ENCODE peak calls at places on chromosome 10, in ten cellular contexts. One of them, this sample, is unnamed.

GRCh38 chr10:111161109-111161874 is 84.5 kb downstream of the ADRA2A start:
- DNase-seq in CD8-positive, alpha-beta T cell: no peak
- DNase-seq in ovary: no peak
- DNase-seq in prostate gland: no peak
- DNase-seq in CD8-positive, alpha-beta memory T cell: no peak
- DNase-seq in cardiac muscle cell: no peak
- DNase-seq in AG04450: no peak
- DNase-seq in fibroblast of lung: no peak
- DNase-seq in testis: no peak
- DNase-seq in transverse colon: no peak
- DNase-seq in this sample: no peak

GRCh38 chr10:78417425-78418370 is 384.0 kb downstream of the RPS24 start:
- DNase-seq in CD8-positive, alpha-beta T cell: no peak
- DNase-seq in ovary: no peak
- DNase-seq in prostate gland: no peak
- DNase-seq in CD8-positive, alpha-beta memory T cell: no peak
- DNase-seq in cardiac muscle cell: no peak
- DNase-seq in AG04450: no peak
- DNase-seq in fibroblast of lung: no peak
- DNase-seq in testis: no peak
- DNase-seq in transverse colon: no peak
- DNase-seq in this sample: no peak

GRCh38 chr10:102645388-102645740 is 1.1 kb downstream of the TRIM8 start:
- DNase-seq in CD8-positive, alpha-beta T cell: no peak
- DNase-seq in ovary: peak
- DNase-seq in prostate gland: peak
- DNase-seq in CD8-positive, alpha-beta memory T cell: peak
- DNase-seq in cardiac muscle cell: peak
- DNase-seq in AG04450: no peak
- DNase-seq in fibroblast of lung: peak
- DNase-seq in testis: peak
- DNase-seq in transverse colon: peak
- DNase-seq in this sample: peak

GRCh38 chr10:14219411-14219810 is 111.3 kb downstream of the FRMD4A start:
- DNase-seq in CD8-positive, alpha-beta T cell: no peak
- DNase-seq in ovary: no peak
- DNase-seq in prostate gland: no peak
- DNase-seq in CD8-positive, alpha-beta memory T cell: no peak
- DNase-seq in cardiac muscle cell: no peak
- DNase-seq in AG04450: no peak
- DNase-seq in fibroblast of lung: peak
- DNase-seq in testis: no peak
- DNase-seq in transverse colon: no peak
- DNase-seq in this sample: no peak

GRCh38 chr10:21526184-21526951 is 886 bp upstream of the SKIDA1 start:
- DNase-seq in CD8-positive, alpha-beta T cell: peak
- DNase-seq in ovary: peak
- DNase-seq in prostate gland: peak
- DNase-seq in CD8-positive, alpha-beta memory T cell: peak
- DNase-seq in cardiac muscle cell: peak
- DNase-seq in AG04450: no peak
- DNase-seq in fibroblast of lung: peak
- DNase-seq in testis: peak
- DNase-seq in transverse colon: peak
- DNase-seq in this sample: peak

GRCh38 chr10:15879663-15880062 is 19.4 kb upstream of the MINDY3 start:
- DNase-seq in CD8-positive, alpha-beta T cell: no peak
- DNase-seq in ovary: no peak
- DNase-seq in prostate gland: no peak
- DNase-seq in CD8-positive, alpha-beta memory T cell: no peak
- DNase-seq in cardiac muscle cell: no peak
- DNase-seq in AG04450: no peak
- DNase-seq in fibroblast of lung: no peak
- DNase-seq in testis: no peak
- DNase-seq in transverse colon: no peak
- DNase-seq in this sample: no peak

GRCh38 chr10:103845983-103846382 is 9.4 kb downstream of the SH3PXD2A start:
- DNase-seq in CD8-positive, alpha-beta T cell: no peak
- DNase-seq in ovary: no peak
- DNase-seq in prostate gland: no peak
- DNase-seq in CD8-positive, alpha-beta memory T cell: no peak
- DNase-seq in cardiac muscle cell: no peak
- DNase-seq in AG04450: no peak
- DNase-seq in fibroblast of lung: no peak
- DNase-seq in testis: no peak
- DNase-seq in transverse colon: peak
- DNase-seq in this sample: peak

GRCh38 chr10:4109469-4109868 is 324.5 kb upstream of the KLF6 start:
- DNase-seq in CD8-positive, alpha-beta T cell: no peak
- DNase-seq in ovary: no peak
- DNase-seq in prostate gland: no peak
- DNase-seq in CD8-positive, alpha-beta memory T cell: no peak
- DNase-seq in cardiac muscle cell: no peak
- DNase-seq in AG04450: no peak
- DNase-seq in fibroblast of lung: peak
- DNase-seq in testis: no peak
- DNase-seq in transverse colon: no peak
- DNase-seq in this sample: no peak

GRCh38 chr10:131487822-131488221 is 176.3 kb upstream of the TCERG1L start:
- DNase-seq in CD8-positive, alpha-beta T cell: no peak
- DNase-seq in ovary: no peak
- DNase-seq in prostate gland: no peak
- DNase-seq in CD8-positive, alpha-beta memory T cell: no peak
- DNase-seq in cardiac muscle cell: no peak
- DNase-seq in AG04450: no peak
- DNase-seq in fibroblast of lung: no peak
- DNase-seq in testis: no peak
- DNase-seq in transverse colon: no peak
- DNase-seq in this sample: no peak

GRCh38 chr10:68816796-68817412 is 10.4 kb upstream of the STOX1 start:
- DNase-seq in CD8-positive, alpha-beta T cell: no peak
- DNase-seq in ovary: no peak
- DNase-seq in prostate gland: no peak
- DNase-seq in CD8-positive, alpha-beta memory T cell: no peak
- DNase-seq in cardiac muscle cell: no peak
- DNase-seq in AG04450: no peak
- DNase-seq in fibroblast of lung: no peak
- DNase-seq in testis: no peak
- DNase-seq in transverse colon: no peak
- DNase-seq in this sample: no peak
- H3K4me3 ChIP-seq in CD8-positive, alpha-beta T cell: no peak
- H3K4me3 ChIP-seq in ovary: no peak
- H3K4me3 ChIP-seq in prostate gland: no peak
- H3K4me3 ChIP-seq in CD8-positive, alpha-beta memory T cell: no peak
- H3K4me3 ChIP-seq in cardiac muscle cell: no peak
- H3K4me3 ChIP-seq in AG04450: no peak
- H3K4me3 ChIP-seq in fibroblast of lung: no peak
- H3K4me3 ChIP-seq in testis: no peak
- H3K4me3 ChIP-seq in transverse colon: no peak
- H3K4me3 ChIP-seq in this sample: no peak

GRCh38 chr10:34759161-34759836 is 55.8 kb downstream of the PARD3 start:
- DNase-seq in CD8-positive, alpha-beta T cell: no peak
- DNase-seq in ovary: no peak
- DNase-seq in prostate gland: no peak
- DNase-seq in CD8-positive, alpha-beta memory T cell: no peak
- DNase-seq in cardiac muscle cell: no peak
- DNase-seq in AG04450: no peak
- DNase-seq in fibroblast of lung: no peak
- DNase-seq in testis: no peak
- DNase-seq in transverse colon: no peak
- DNase-seq in this sample: no peak

GRCh38 chr10:34762156-34762555 is 52.9 kb downstream of the PARD3 start:
- DNase-seq in CD8-positive, alpha-beta T cell: no peak
- DNase-seq in ovary: no peak
- DNase-seq in prostate gland: no peak
- DNase-seq in CD8-positive, alpha-beta memory T cell: no peak
- DNase-seq in cardiac muscle cell: no peak
- DNase-seq in AG04450: no peak
- DNase-seq in fibroblast of lung: no peak
- DNase-seq in testis: no peak
- DNase-seq in transverse colon: no peak
- DNase-seq in this sample: no peak

GRCh38 chr10:34761443-34761842 is 53.7 kb downstream of the PARD3 start:
- DNase-seq in CD8-positive, alpha-beta T cell: no peak
- DNase-seq in ovary: no peak
- DNase-seq in prostate gland: no peak
- DNase-seq in CD8-positive, alpha-beta memory T cell: no peak
- DNase-seq in cardiac muscle cell: no peak
- DNase-seq in AG04450: no peak
- DNase-seq in fibroblast of lung: no peak
- DNase-seq in testis: no peak
- DNase-seq in transverse colon: no peak
- DNase-seq in this sample: no peak

GRCh38 chr10:34759837-34760215 is 55.3 kb downstream of the PARD3 start:
- DNase-seq in CD8-positive, alpha-beta T cell: no peak
- DNase-seq in ovary: no peak
- DNase-seq in prostate gland: no peak
- DNase-seq in CD8-positive, alpha-beta memory T cell: no peak
- DNase-seq in cardiac muscle cell: no peak
- DNase-seq in AG04450: no peak
- DNase-seq in fibroblast of lung: no peak
- DNase-seq in testis: no peak
- DNase-seq in transverse colon: no peak
- DNase-seq in this sample: no peak

DNA sequence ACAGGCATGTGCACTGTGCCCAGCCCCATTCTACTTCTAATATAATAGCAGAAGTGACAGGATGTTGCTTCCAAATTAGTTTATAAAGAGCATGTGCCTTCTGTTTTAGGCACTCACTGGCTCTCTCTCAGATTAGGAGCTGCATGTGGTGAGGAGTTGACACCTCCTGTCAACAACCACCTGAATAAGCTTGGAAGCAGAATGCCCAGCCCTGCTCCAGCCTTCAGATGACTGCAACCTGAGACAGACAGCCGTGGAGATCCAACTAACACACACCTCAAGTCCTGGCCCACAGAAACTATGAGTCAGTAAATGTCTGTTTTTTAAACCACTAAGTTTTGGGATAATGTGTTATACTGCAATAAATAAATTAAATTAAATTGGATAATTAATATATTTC is 54.5 kb downstream of the PARD3 start:
- DNase-seq in CD8-positive, alpha-beta T cell: no peak
- DNase-seq in ovary: no peak
- DNase-seq in prostate gland: no peak
- DNase-seq in CD8-positive, alpha-beta memory T cell: no peak
- DNase-seq in cardiac muscle cell: peak
- DNase-seq in AG04450: no peak
- DNase-seq in fibroblast of lung: peak
- DNase-seq in testis: no peak
- DNase-seq in transverse colon: no peak
- DNase-seq in this sample: no peak
- H3K27ac ChIP-seq in CD8-positive, alpha-beta T cell: no peak
- H3K27ac ChIP-seq in ovary: no peak
- H3K27ac ChIP-seq in prostate gland: no peak
- H3K27ac ChIP-seq in CD8-positive, alpha-beta memory T cell: no peak
- H3K27ac ChIP-seq in cardiac muscle cell: peak
- H3K27ac ChIP-seq in AG04450: no peak
- H3K27ac ChIP-seq in fibroblast of lung: no peak
- H3K27ac ChIP-seq in testis: no peak
- H3K27ac ChIP-seq in transverse colon: no peak
- H3K27ac ChIP-seq in this sample: no peak

GRCh38 chr10:30534465-30535144 is 94.9 kb downstream of the LYZL2 start:
- DNase-seq in CD8-positive, alpha-beta T cell: peak
- DNase-seq in ovary: peak
- DNase-seq in prostate gland: peak
- DNase-seq in CD8-positive, alpha-beta memory T cell: peak
- DNase-seq in cardiac muscle cell: peak
- DNase-seq in AG04450: peak
- DNase-seq in fibroblast of lung: peak
- DNase-seq in testis: peak
- DNase-seq in transverse colon: peak
- DNase-seq in this sample: peak

GRCh38 chr10:30527623-30528426 is 93.8 kb downstream of the MAP3K8 start:
- DNase-seq in CD8-positive, alpha-beta T cell: no peak
- DNase-seq in ovary: no peak
- DNase-seq in prostate gland: no peak
- DNase-seq in CD8-positive, alpha-beta memory T cell: peak
- DNase-seq in cardiac muscle cell: no peak
- DNase-seq in AG04450: no peak
- DNase-seq in fibroblast of lung: no peak
- DNase-seq in testis: no peak
- DNase-seq in transverse colon: no peak
- DNase-seq in this sample: no peak

GRCh38 chr10:30528427-30528782 is 94.4 kb downstream of the MAP3K8 start:
- DNase-seq in CD8-positive, alpha-beta T cell: no peak
- DNase-seq in ovary: no peak
- DNase-seq in prostate gland: no peak
- DNase-seq in CD8-positive, alpha-beta memory T cell: no peak
- DNase-seq in cardiac muscle cell: no peak
- DNase-seq in AG04450: no peak
- DNase-seq in fibroblast of lung: no peak
- DNase-seq in testis: no peak
- DNase-seq in transverse colon: no peak
- DNase-seq in this sample: no peak

GRCh38 chr10:30531751-30532530 is 97.6 kb downstream of the LYZL2 start:
- DNase-seq in CD8-positive, alpha-beta T cell: no peak
- DNase-seq in ovary: no peak
- DNase-seq in prostate gland: no peak
- DNase-seq in CD8-positive, alpha-beta memory T cell: no peak
- DNase-seq in cardiac muscle cell: no peak
- DNase-seq in AG04450: no peak
- DNase-seq in fibroblast of lung: no peak
- DNase-seq in testis: no peak
- DNase-seq in transverse colon: no peak
- DNase-seq in this sample: no peak

GRCh38 chr10:30529373-30529998 is 95.5 kb downstream of the MAP3K8 start:
- DNase-seq in CD8-positive, alpha-beta T cell: peak
- DNase-seq in ovary: peak
- DNase-seq in prostate gland: peak
- DNase-seq in CD8-positive, alpha-beta memory T cell: peak
- DNase-seq in cardiac muscle cell: no peak
- DNase-seq in AG04450: no peak
- DNase-seq in fibroblast of lung: no peak
- DNase-seq in testis: peak
- DNase-seq in transverse colon: peak
- DNase-seq in this sample: peak
- H3K4me3 ChIP-seq in CD8-positive, alpha-beta T cell: peak
- H3K4me3 ChIP-seq in ovary: no peak
- H3K4me3 ChIP-seq in prostate gland: no peak
- H3K4me3 ChIP-seq in CD8-positive, alpha-beta memory T cell: peak
- H3K4me3 ChIP-seq in cardiac muscle cell: no peak
- H3K4me3 ChIP-seq in AG04450: no peak
- H3K4me3 ChIP-seq in fibroblast of lung: no peak
- H3K4me3 ChIP-seq in testis: peak
- H3K4me3 ChIP-seq in transverse colon: no peak
- H3K4me3 ChIP-seq in this sample: no peak

GRCh38 chr10:51000976-51001375 is 73.3 kb upstream of the PRKG1 start:
- DNase-seq in CD8-positive, alpha-beta T cell: no peak
- DNase-seq in ovary: no peak
- DNase-seq in prostate gland: no peak
- DNase-seq in CD8-positive, alpha-beta memory T cell: no peak
- DNase-seq in cardiac muscle cell: no peak
- DNase-seq in AG04450: no peak
- DNase-seq in fibroblast of lung: peak
- DNase-seq in testis: no peak
- DNase-seq in transverse colon: no peak
- DNase-seq in this sample: no peak
- H3K27ac ChIP-seq in CD8-positive, alpha-beta T cell: no peak
- H3K27ac ChIP-seq in ovary: no peak
- H3K27ac ChIP-seq in prostate gland: no peak
- H3K27ac ChIP-seq in CD8-positive, alpha-beta memory T cell: no peak
- H3K27ac ChIP-seq in cardiac muscle cell: no peak
- H3K27ac ChIP-seq in AG04450: no peak
- H3K27ac ChIP-seq in fibroblast of lung: peak
- H3K27ac ChIP-seq in testis: no peak
- H3K27ac ChIP-seq in transverse colon: no peak
- H3K27ac ChIP-seq in this sample: no peak